ENCODE peak calls at places on chromosomes 11 and 22, in eight cellular contexts. Y is stomach, D is tibial nerve, L is K562, T is transverse colon, J is HepG2, X is sigmoid colon, P is A549. K is an unnamed sample.

GRCh38 chr11:1756024-1756561 is 5.7 kb upstream of the IFITM10 start:
- DNase-seq in J (no peak), Y (peak), T (no peak), X (no peak), D (no peak), L (no peak), P (no peak), K (no peak)

GRCh38 chr11:834371-835316 is 1.9 kb downstream of the CD151 start:
- DNase-seq in L (no peak), P (peak), Y (peak), X (peak), J (no peak), D (no peak), T (peak), K (no peak)

GRCh38 chr22:41280065-41280464 is 5.9 kb downstream of the RANGAP1 start:
- DNase-seq in X (no peak), J (no peak), T (no peak), Y (no peak), L (no peak), P (no peak), D (no peak), K (no peak)

GRCh38 chr11:40281055-40281580 is 1178.3 kb downstream of the LRRC4C start:
- DNase-seq in L (no peak), D (no peak), P (no peak), J (no peak), X (no peak), T (no peak), Y (no peak), K (no peak)

GRCh38 chr11:76214968-76215548 is 8.8 kb upstream of the WNT11 start:
- DNase-seq in J (no peak), X (no peak), D (no peak), P (no peak), T (no peak), Y (no peak), L (peak), K (no peak)

GRCh38 chr11:101738494-101738893 is 154.7 kb upstream of the TRPC6 start:
- DNase-seq in L (no peak), D (no peak), X (no peak), T (no peak), P (no peak), Y (no peak), J (no peak), K (no peak)

GRCh38 chr11:74749965-74750296 is 1.3 kb downstream of the RNF169 start:
- DNase-seq in T (no peak), L (no peak), D (no peak), J (no peak), Y (no peak), X (no peak), P (no peak), K (no peak)

GRCh38 chr22:41152902-41153301 is 52.2 kb upstream of the L3MBTL2 start:
- DNase-seq in T (no peak), X (no peak), J (no peak), Y (no peak), L (no peak), D (no peak), P (no peak), K (no peak)

GRCh38 chr11:75403983-75404658 is 4.8 kb downstream of the RPS3 start:
- DNase-seq in X (no peak), J (no peak), T (no peak), Y (no peak), L (no peak), P (no peak), D (no peak), K (no peak)

GRCh38 chr11:111840143-111840542 is 31.2 kb downstream of the ALG9 start:
- DNase-seq in J (peak), L (no peak), P (no peak), Y (no peak), D (no peak), X (no peak), T (no peak), K (no peak)

GRCh38 chr11:118979434-118979833 is 7.9 kb downstream of the FOXR1 start:
- DNase-seq in D (no peak), P (no peak), T (no peak), Y (no peak), L (peak), J (no peak), X (no peak), K (no peak)

GRCh38 chr11:126637800-126638175 is 282.3 kb downstream of the ST3GAL4 start:
- DNase-seq in D (no peak), T (no peak), J (no peak), Y (no peak), X (no peak), P (no peak), L (no peak), K (no peak)

GRCh38 chr11:11620251-11620965 is 1.4 kb downstream of the GALNT18 start:
- DNase-seq in L (no peak), Y (peak), D (no peak), J (no peak), T (peak), P (peak), X (peak), K (peak)

GRCh38 chr11:65657426-65657825 is 5.3 kb downstream of the RELA start:
- DNase-seq in Y (no peak), X (no peak), T (no peak), D (no peak), L (no peak), P (no peak), J (no peak), K (no peak)

GRCh38 chr11:109512680-109513079 is 90.7 kb downstream of the C11orf87 start:
- DNase-seq in J (no peak), P (no peak), Y (no peak), T (no peak), D (no peak), L (no peak), X (no peak), K (no peak)

GRCh38 chr11:126440792-126441514 is 85.5 kb downstream of the ST3GAL4 start:
- DNase-seq in X (peak), J (peak), T (peak), P (peak), D (peak), L (peak), Y (peak), K (peak)

GRCh38 chr11:102292951-102293350 is 24.3 kb upstream of the BIRC3 start:
- DNase-seq in J (no peak), T (no peak), P (no peak), X (no peak), Y (no peak), L (no peak), D (no peak), K (no peak)

GRCh38 chr11:31246451-31247165 is 122.9 kb downstream of the DCDC1 start:
- DNase-seq in T (no peak), L (no peak), J (no peak), D (peak), Y (no peak), X (no peak), P (no peak), K (no peak)

GRCh38 chr11:78202733-78203167 is 14.0 kb downstream of the USP35 start:
- DNase-seq in T (no peak), D (no peak), X (peak), L (no peak), Y (no peak), P (no peak), J (peak), K (no peak)

GRCh38 chr11:18844753-18845367 is 53.3 kb upstream of the PTPN5 start:
- DNase-seq in D (no peak), T (no peak), J (peak), L (peak), Y (no peak), X (no peak), P (peak), K (no peak)

GRCh38 chr22:39097098-39098020 is at the start of gene APOBEC3H:
- DNase-seq in Y (no peak), T (peak), J (no peak), D (peak), X (peak), P (no peak), L (peak), K (no peak)

GRCh38 chr22:38681784-38682335 is at the start of gene TOMM22:
- DNase-seq in T (peak), X (peak), J (peak), P (peak), L (peak), Y (peak), D (peak), K (peak)

GRCh38 chr11:113859665-113860064 is 15.7 kb downstream of the USP28 start:
- DNase-seq in D (no peak), P (no peak), Y (no peak), L (no peak), T (no peak), X (no peak), J (no peak), K (no peak)

GRCh38 chr11:33970984-33971466 is 79.1 kb upstream of the LMO2 start:
- DNase-seq in Y (peak), J (peak), L (peak), P (peak), X (peak), D (peak), T (peak), K (no peak)

GRCh38 chr11:72673943-72674828 is at the start of gene PDE2A:
- DNase-seq in J (no peak), L (no peak), T (no peak), P (no peak), D (no peak), Y (no peak), X (no peak), K (no peak)

GRCh38 chr11:12088047-12088481 is 22.3 kb upstream of the MICAL2 start:
- DNase-seq in J (no peak), P (peak), D (no peak), X (peak), L (peak), Y (no peak), T (peak), K (no peak)

GRCh38 chr22:23313791-23314567 is 133.7 kb downstream of the BCR start:
- DNase-seq in P (no peak), T (no peak), X (no peak), J (no peak), Y (no peak), L (no peak), D (no peak), K (no peak)

GRCh38 chr11:75868990-75869389 is 54.0 kb downstream of the UVRAG start:
- DNase-seq in T (no peak), L (no peak), Y (no peak), J (no peak), X (no peak), D (no peak), P (no peak), K (no peak)

DNA sequence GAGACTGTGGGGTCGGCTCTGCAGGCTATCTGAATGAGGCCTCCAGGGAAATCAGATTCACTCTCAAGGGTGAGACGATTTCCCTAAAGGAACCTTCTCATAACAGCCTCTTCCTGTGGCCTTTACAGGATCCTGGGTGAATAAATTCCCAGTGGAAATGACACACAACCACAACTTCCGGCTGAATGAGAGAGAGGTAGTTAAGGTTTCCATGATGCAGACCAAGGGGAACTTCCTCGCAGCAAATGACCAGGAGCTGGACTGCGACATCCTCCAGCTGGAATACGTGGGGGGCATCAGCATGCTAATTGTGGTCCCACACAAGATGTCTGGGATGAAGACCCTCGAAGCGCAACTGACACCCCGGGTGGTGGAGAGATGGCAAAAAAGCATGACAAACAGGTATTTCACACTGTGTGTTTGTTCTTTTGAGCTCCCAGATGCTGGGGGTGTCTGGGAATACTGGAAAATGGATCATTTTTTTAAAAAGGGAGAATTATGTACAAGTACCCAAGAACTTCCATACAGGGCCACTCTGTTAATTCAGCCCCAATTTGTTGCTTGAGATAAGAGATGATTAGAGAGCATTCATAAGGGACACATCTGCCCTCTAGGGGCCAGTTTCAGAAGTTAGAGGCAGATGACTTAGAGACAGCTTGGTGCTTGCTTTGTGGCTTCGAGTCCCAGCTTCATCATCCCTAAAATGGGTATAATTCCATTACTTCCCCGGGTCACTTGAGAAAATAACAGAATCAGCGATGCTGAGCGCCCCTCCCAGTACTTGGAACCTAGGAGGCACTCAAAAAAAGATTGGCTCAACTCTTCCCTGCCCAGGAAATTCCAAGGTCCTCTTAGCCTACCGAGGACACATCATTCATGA is 10.2 kb downstream of the SERPIND1 start:
- DNase-seq in P (peak), Y (no peak), D (peak), L (peak), T (peak), X (no peak), J (peak), K (no peak)
- H3K4me3 ChIP-seq in P (no peak), Y (no peak), D (no peak), L (no peak), T (no peak), X (no peak), J (no peak), K (no peak)

DNA sequence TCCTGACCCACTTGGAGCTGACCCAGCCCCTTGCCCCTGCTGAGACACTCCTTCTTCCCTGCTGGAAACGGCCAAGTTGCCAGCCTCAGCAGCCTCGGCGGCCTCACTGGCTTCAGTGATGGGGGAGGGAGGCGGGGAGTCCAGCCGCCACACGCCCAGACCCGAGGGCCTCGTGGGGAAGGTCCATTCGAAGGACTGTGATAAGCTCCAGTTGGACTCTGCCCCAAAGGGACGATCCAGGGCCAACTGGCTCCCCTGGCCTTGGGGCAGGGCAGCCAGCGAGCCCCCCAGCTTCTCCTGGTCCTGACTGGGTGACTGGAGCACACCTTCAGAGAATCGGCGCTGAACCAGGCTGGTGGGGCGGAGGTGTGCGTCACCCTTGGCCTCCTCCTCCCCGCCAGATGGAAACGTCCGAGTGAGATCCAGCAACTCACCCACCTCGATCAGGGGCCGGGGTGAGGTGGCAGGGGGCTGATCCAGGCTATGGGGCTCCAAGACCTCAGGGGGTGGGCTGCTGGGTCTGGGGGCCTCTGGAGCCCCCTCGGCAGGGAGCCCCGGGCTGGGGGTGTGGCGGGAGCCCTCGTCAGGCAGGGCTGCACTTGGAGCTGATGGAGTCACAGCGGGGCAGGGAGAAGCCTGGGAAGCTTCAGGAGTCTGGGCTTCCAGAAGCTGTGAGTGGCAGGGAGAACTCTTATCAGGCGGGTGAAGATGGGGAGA is 11.5 kb downstream of the TNKS1BP1 start:
- DNase-seq in P (no peak), T (no peak), Y (peak), L (no peak), D (no peak), X (peak), J (no peak), K (no peak)
- TF ChIP-seq EP300 in P (no peak), T (no peak), Y (no peak), L (no peak), D (no peak), X (no peak), J (no peak), K (no peak)

DNA sequence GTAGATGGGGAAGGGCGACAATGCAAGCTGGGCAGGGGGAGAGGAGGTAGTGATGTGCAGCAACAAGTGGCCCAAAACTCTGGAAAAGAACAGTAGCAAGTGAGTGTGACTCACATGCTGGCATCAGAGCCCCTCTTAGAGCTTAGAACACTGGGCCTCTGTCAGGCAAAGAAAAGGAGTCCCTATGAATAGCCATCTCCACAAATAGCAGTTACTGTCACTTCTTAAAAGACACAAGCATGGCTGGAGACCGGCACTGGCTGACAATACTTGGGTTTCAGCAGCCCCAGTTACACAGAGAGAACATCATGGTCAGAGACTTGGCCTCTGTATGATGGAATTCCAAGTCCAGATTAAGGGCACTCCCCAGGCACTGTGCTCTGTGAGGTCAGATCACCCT is 58.2 kb downstream of the PRCP start:
- DNase-seq in J (no peak), P (no peak), L (no peak), D (no peak), Y (no peak), T (no peak), X (peak), K (no peak)
- TF ChIP-seq POLR2A in J (no peak), P (no peak), L (no peak), D (no peak), Y (no peak), T (no peak), X (no peak), K (no peak)

GRCh38 chr11:123429336-123429735 is 733 bp upstream of the GRAMD1B start:
- DNase-seq in J (no peak), T (no peak), X (no peak), D (no peak), P (no peak), L (no peak), Y (no peak), K (no peak)
- H3K4me3 ChIP-seq in J (no peak), T (no peak), X (no peak), D (no peak), P (peak), L (no peak), Y (no peak), K (no peak)

GRCh38 chr22:24450600-24450999 is 23.2 kb downstream of the ADORA2A start:
- DNase-seq in P (no peak), J (no peak), X (no peak), D (no peak), Y (no peak), L (no peak), T (no peak), K (no peak)

GRCh38 chr22:24451162-24451561 is 23.8 kb downstream of the ADORA2A start:
- DNase-seq in X (no peak), P (no peak), L (no peak), Y (no peak), D (no peak), J (no peak), T (no peak), K (no peak)

GRCh38 chr22:24455751-24456426 is 28.5 kb downstream of the ADORA2A start:
- DNase-seq in T (no peak), L (no peak), X (no peak), P (no peak), J (peak), Y (no peak), D (peak), K (peak)

GRCh38 chr22:24455039-24455438 is 27.6 kb downstream of the ADORA2A start:
- DNase-seq in J (no peak), L (no peak), D (no peak), X (no peak), Y (no peak), T (no peak), P (no peak), K (peak)

DNA sequence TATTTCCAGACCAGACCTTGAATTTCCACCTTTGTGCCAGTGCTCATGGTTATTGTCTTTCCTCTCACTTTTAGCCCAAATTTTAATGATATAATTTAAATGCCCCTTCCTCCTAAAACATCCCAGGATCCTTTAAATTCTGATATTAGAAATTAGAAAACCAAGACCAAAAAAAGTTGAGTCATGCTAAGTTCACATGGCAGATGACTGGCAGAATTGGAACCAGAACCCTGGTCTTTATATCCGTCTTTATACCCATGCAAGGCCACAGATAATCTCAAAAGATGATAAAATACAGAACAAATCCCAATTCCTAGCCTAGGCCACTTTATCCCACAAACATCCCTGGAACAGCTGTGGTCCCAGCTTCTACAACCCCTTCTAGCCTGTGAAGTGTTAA is 26.5 kb downstream of the ADORA2A start:
- DNase-seq in D (no peak), T (no peak), L (no peak), X (no peak), Y (no peak), J (no peak), P (no peak), K (no peak)
- TF ChIP-seq EP300 in D (no peak), T (no peak), L (no peak), X (no peak), Y (no peak), J (no peak), P (no peak), K (no peak)

GRCh38 chr11:70270877-70271634 is 566 bp downstream of the PPFIA1 start:
- DNase-seq in Y (peak), D (no peak), P (no peak), T (peak), J (peak), L (peak), X (peak), K (peak)
- TF ChIP-seq POLR2A in Y (no peak), D (no peak), P (no peak), T (no peak), J (peak), L (no peak), X (no peak), K (no peak)